ENCODE peak calls at places on chromosomes 16 and 17, in five cellular contexts. One of them, this sample, is unnamed.
A peak's percentile ranks its signal among the peaks of the same experiment; 100 is the strongest.

GRCh38 chr17:57735707-57736106 is 9.4 kb downstream of the CCDC182 start:
- DNase-seq in K562: no peak
- DNase-seq in psoas muscle: no peak
- DNase-seq in nephron progenitor cell: no peak
- DNase-seq in HFFc6: no peak
- DNase-seq in this sample: peak; percentile 31

GRCh38 chr16:72760581-72760980 is 287.3 kb downstream of the ZFHX3 start:
- DNase-seq in psoas muscle: no peak
- DNase-seq in K562: no peak
- DNase-seq in HFFc6: no peak
- DNase-seq in nephron progenitor cell: no peak
- DNase-seq in this sample: no peak

GRCh38 chr16:7849891-7850290 is 517.2 kb downstream of the RBFOX1 start:
- DNase-seq in nephron progenitor cell: no peak
- DNase-seq in psoas muscle: no peak
- DNase-seq in HFFc6: no peak
- DNase-seq in K562: no peak
- DNase-seq in this sample: no peak

GRCh38 chr17:58083491-58084316 is 485 bp downstream of the DYNLL2 start:
- DNase-seq in nephron progenitor cell: peak; percentile 53
- DNase-seq in K562: peak; percentile 74
- DNase-seq in HFFc6: peak; percentile 39
- DNase-seq in psoas muscle: peak; percentile 81
- DNase-seq in this sample: peak; percentile 83

GRCh38 chr17:76370261-76370993 is 14.0 kb upstream of the SPHK1 start:
- DNase-seq in nephron progenitor cell: no peak
- DNase-seq in psoas muscle: peak; percentile 90
- DNase-seq in HFFc6: peak; percentile 97
- DNase-seq in K562: peak; percentile 58
- DNase-seq in this sample: no peak

GRCh38 chr16:50247906-50248608 is 18.3 kb upstream of the ADCY7 start:
- DNase-seq in K562: no peak
- DNase-seq in psoas muscle: no peak
- DNase-seq in nephron progenitor cell: no peak
- DNase-seq in HFFc6: no peak
- DNase-seq in this sample: no peak

GRCh38 chr17:27489045-27489715 is 32.9 kb downstream of the KSR1 start:
- DNase-seq in psoas muscle: peak; percentile 83
- DNase-seq in HFFc6: peak; percentile 19
- DNase-seq in K562: no peak
- DNase-seq in nephron progenitor cell: no peak
- DNase-seq in this sample: no peak

GRCh38 chr17:30221346-30221745 is 14.2 kb downstream of the SLC6A4 start:
- DNase-seq in nephron progenitor cell: no peak
- DNase-seq in psoas muscle: no peak
- DNase-seq in HFFc6: no peak
- DNase-seq in K562: no peak
- DNase-seq in this sample: no peak

GRCh38 chr16:83926726-83927397 is 26.2 kb upstream of the OSGIN1 start:
- DNase-seq in HFFc6: peak; percentile 67
- DNase-seq in psoas muscle: peak; percentile 77
- DNase-seq in nephron progenitor cell: peak; percentile 93
- DNase-seq in K562: peak; percentile 91
- DNase-seq in this sample: peak; percentile 87

GRCh38 chr17:17170346-17170976 is 35.7 kb downstream of the PLD6 start:
- DNase-seq in K562: no peak
- DNase-seq in nephron progenitor cell: no peak
- DNase-seq in psoas muscle: no peak
- DNase-seq in HFFc6: no peak
- DNase-seq in this sample: no peak

GRCh38 chr17:65559483-65559801 is 2.0 kb downstream of the AXIN2 start:
- DNase-seq in K562: no peak
- DNase-seq in nephron progenitor cell: peak; percentile 17
- DNase-seq in HFFc6: no peak
- DNase-seq in psoas muscle: no peak
- DNase-seq in this sample: no peak

GRCh38 chr17:32174889-32175288 is 32.6 kb downstream of the RHOT1 start:
- DNase-seq in HFFc6: no peak
- DNase-seq in psoas muscle: no peak
- DNase-seq in nephron progenitor cell: no peak
- DNase-seq in K562: no peak
- DNase-seq in this sample: no peak

GRCh38 chr17:79749156-79749815 is 18.5 kb downstream of the ENPP7 start:
- DNase-seq in psoas muscle: no peak
- DNase-seq in K562: no peak
- DNase-seq in nephron progenitor cell: no peak
- DNase-seq in HFFc6: peak; percentile 83
- DNase-seq in this sample: no peak

GRCh38 chr17:62562656-62563055 is 64.8 kb upstream of the MRC2 start:
- DNase-seq in K562: no peak
- DNase-seq in psoas muscle: no peak
- DNase-seq in nephron progenitor cell: no peak
- DNase-seq in HFFc6: peak; percentile 43
- DNase-seq in this sample: no peak

GRCh38 chr17:69523252-69523861 is 108.9 kb downstream of the MAP2K6 start:
- DNase-seq in psoas muscle: no peak
- DNase-seq in nephron progenitor cell: peak; percentile 16
- DNase-seq in K562: peak; percentile 14
- DNase-seq in HFFc6: peak; percentile 43
- DNase-seq in this sample: peak; percentile 38

GRCh38 chr17:67244621-67245072 is 349 bp downstream of the HELZ start:
- DNase-seq in nephron progenitor cell: peak; percentile 54
- DNase-seq in K562: peak; percentile 77
- DNase-seq in psoas muscle: peak; percentile 21
- DNase-seq in HFFc6: no peak
- DNase-seq in this sample: no peak

GRCh38 chr17:45296833-45297124 is 20.0 kb downstream of the MAP3K14 start:
- DNase-seq in nephron progenitor cell: no peak
- DNase-seq in K562: no peak
- DNase-seq in HFFc6: no peak
- DNase-seq in psoas muscle: no peak
- DNase-seq in this sample: no peak

GRCh38 chr16:71338193-71338592 is 20.3 kb upstream of the CALB2 start:
- DNase-seq in HFFc6: no peak
- DNase-seq in psoas muscle: no peak
- DNase-seq in K562: no peak
- DNase-seq in nephron progenitor cell: no peak
- DNase-seq in this sample: no peak

GRCh38 chr16:67718668-67719047 is 458 bp downstream of the GFOD2 start:
- DNase-seq in nephron progenitor cell: no peak
- DNase-seq in K562: no peak
- DNase-seq in HFFc6: no peak
- DNase-seq in psoas muscle: no peak
- DNase-seq in this sample: peak; percentile 64

GRCh38 chr17:6686026-6686425 is 27.1 kb downstream of the SLC13A5 start:
- DNase-seq in K562: no peak
- DNase-seq in HFFc6: no peak
- DNase-seq in nephron progenitor cell: no peak
- DNase-seq in psoas muscle: no peak
- DNase-seq in this sample: no peak

GRCh38 chr17:71118039-71118438 is 948.7 kb downstream of the KCNJ2 start:
- DNase-seq in psoas muscle: no peak
- DNase-seq in K562: no peak
- DNase-seq in nephron progenitor cell: no peak
- DNase-seq in HFFc6: no peak
- DNase-seq in this sample: no peak

GRCh38 chr16:30793508-30794069 is 6.6 kb upstream of the ZNF629 start:
- DNase-seq in HFFc6: no peak
- DNase-seq in psoas muscle: no peak
- DNase-seq in nephron progenitor cell: no peak
- DNase-seq in K562: no peak
- DNase-seq in this sample: no peak
- TF ChIP-seq CTCF in HFFc6: no peak
- TF ChIP-seq CTCF in psoas muscle: no peak
- TF ChIP-seq CTCF in nephron progenitor cell: no peak
- TF ChIP-seq CTCF in K562: no peak
- TF ChIP-seq CTCF in this sample: no peak

GRCh38 chr17:11986939-11987329 is 10.3 kb downstream of the ZNF18 start:
- DNase-seq in psoas muscle: no peak
- DNase-seq in nephron progenitor cell: peak; percentile 8
- DNase-seq in HFFc6: peak; percentile 39
- DNase-seq in K562: peak; percentile 9
- DNase-seq in this sample: no peak
- TF ChIP-seq CTCF in psoas muscle: peak; percentile 59
- TF ChIP-seq CTCF in nephron progenitor cell: peak; percentile 60
- TF ChIP-seq CTCF in HFFc6: peak; percentile 82
- TF ChIP-seq CTCF in K562: peak; percentile 17
- TF ChIP-seq CTCF in this sample: peak; percentile 31

GRCh38 chr16:21713549-21714368 is 50.0 kb downstream of the OTOA start:
- DNase-seq in psoas muscle: no peak
- DNase-seq in K562: no peak
- DNase-seq in nephron progenitor cell: no peak
- DNase-seq in HFFc6: no peak
- DNase-seq in this sample: no peak
- TF ChIP-seq CTCF in psoas muscle: no peak
- TF ChIP-seq CTCF in K562: no peak
- TF ChIP-seq CTCF in nephron progenitor cell: no peak
- TF ChIP-seq CTCF in HFFc6: no peak
- TF ChIP-seq CTCF in this sample: no peak

GRCh38 chr17:41456206-41456605 is 11.0 kb downstream of the KRT32 start:
- DNase-seq in psoas muscle: no peak
- DNase-seq in HFFc6: no peak
- DNase-seq in K562: no peak
- DNase-seq in nephron progenitor cell: no peak
- DNase-seq in this sample: no peak
- TF ChIP-seq CTCF in psoas muscle: no peak
- TF ChIP-seq CTCF in HFFc6: peak; percentile 30
- TF ChIP-seq CTCF in K562: peak; percentile 27
- TF ChIP-seq CTCF in nephron progenitor cell: no peak
- TF ChIP-seq CTCF in this sample: no peak

GRCh38 chr16:63287411-63287810 is 1251.2 kb upstream of the CDH8 start:
- DNase-seq in nephron progenitor cell: no peak
- DNase-seq in HFFc6: no peak
- DNase-seq in psoas muscle: no peak
- DNase-seq in K562: no peak
- DNase-seq in this sample: no peak

GRCh38 chr16:63292036-63292435 is 1255.8 kb upstream of the CDH8 start:
- DNase-seq in K562: no peak
- DNase-seq in nephron progenitor cell: no peak
- DNase-seq in HFFc6: no peak
- DNase-seq in psoas muscle: no peak
- DNase-seq in this sample: no peak

GRCh38 chr16:63289834-63290460 is 1253.7 kb upstream of the CDH8 start:
- DNase-seq in K562: peak; percentile 14
- DNase-seq in nephron progenitor cell: peak; percentile 65
- DNase-seq in psoas muscle: no peak
- DNase-seq in HFFc6: no peak
- DNase-seq in this sample: peak; percentile 19
- TF ChIP-seq CTCF in K562: peak; percentile 29
- TF ChIP-seq CTCF in nephron progenitor cell: peak; percentile 96
- TF ChIP-seq CTCF in psoas muscle: peak; percentile 34
- TF ChIP-seq CTCF in HFFc6: peak; percentile 53
- TF ChIP-seq CTCF in this sample: peak; percentile 75

This sample was measured in GM13977.